ENCODE peak calls at places on chromosomes 2 and 18, in five cellular contexts. F is endothelial cell of umbilical vein, Y is GM23248, U is fibroblast of lung, B is HepG2. V is an unnamed sample.
A peak's percentile ranks its signal among the peaks of the same experiment; 100 is the strongest.

GRCh38 chr2:180647206-180647605 is 333.2 kb upstream of the UBE2E3 start:
- DNase-seq in B (no peak), F (no peak), Y (peak; percentile 10), U (no peak), V (no peak)

GRCh38 chr2:58925676-58926081 is 684.6 kb upstream of the FANCL start:
- DNase-seq in U (peak; percentile 25), Y (peak; percentile 90), B (no peak), F (no peak), V (no peak)

GRCh38 chr2:230137902-230138539 is 69.3 kb upstream of the SLC16A14 start:
- DNase-seq in F (no peak), Y (no peak), B (peak; percentile 17), U (no peak), V (no peak)

GRCh38 chr2:65397122-65397521 is 35.3 kb downstream of the SPRED2 start:
- DNase-seq in B (no peak), F (no peak), Y (peak; percentile 62), U (peak; percentile 46), V (no peak)

GRCh38 chr2:235097196-235097895 is 145.5 kb downstream of the SH3BP4 start:
- DNase-seq in Y (no peak), U (no peak), B (no peak), F (no peak), V (no peak)

GRCh38 chr2:120397362-120397811 is 51.5 kb downstream of the INHBB start:
- DNase-seq in B (peak; percentile 74), F (no peak), Y (peak; percentile 63), U (no peak), V (no peak)

GRCh38 chr18:43893001-43893637 is 615.8 kb upstream of the SYT4 start:
- DNase-seq in U (peak; percentile 94), Y (peak; percentile 96), B (no peak), F (peak; percentile 91), V (no peak)

GRCh38 chr18:57475408-57475807 is 40.2 kb downstream of the ONECUT2 start:
- DNase-seq in Y (no peak), U (no peak), F (no peak), B (no peak), V (no peak)

GRCh38 chr2:67215214-67215613 is 181.9 kb upstream of the ETAA1 start:
- DNase-seq in Y (peak; percentile 41), U (peak; percentile 89), F (peak; percentile 77), B (peak; percentile 35), V (no peak)

DNA sequence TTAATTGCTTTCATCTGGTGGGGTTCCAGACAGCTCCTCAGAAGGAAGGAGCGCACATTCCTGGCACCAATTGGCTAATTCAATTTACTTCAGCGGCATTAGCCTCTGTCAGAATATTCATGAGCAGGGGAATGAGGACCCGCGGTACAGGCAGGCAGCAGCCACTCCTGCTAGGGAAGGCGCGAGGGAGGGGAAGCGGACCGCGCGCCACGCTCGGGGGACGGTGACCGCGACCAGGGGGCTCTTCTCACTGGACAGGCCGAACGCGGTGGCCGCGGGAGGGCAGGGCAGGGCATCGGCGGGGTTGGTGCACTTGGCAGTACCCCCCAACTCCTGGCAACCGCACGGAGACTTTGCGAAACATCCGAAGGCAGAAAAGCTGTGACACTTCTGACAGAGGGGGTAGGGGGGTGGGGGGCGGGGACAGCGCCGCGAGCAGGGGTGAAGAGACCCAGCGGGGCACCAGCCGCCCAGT is at the start of gene CDH20:
- DNase-seq in B (no peak), U (no peak), Y (no peak), F (no peak), V (no peak)
- TF ChIP-seq EZH2 in B (no peak), U (no peak), Y (no peak), F (no peak), V (no peak)

GRCh38 chr2:134290363-134290762 is 36.5 kb downstream of the MGAT5 start:
- DNase-seq in B (no peak), Y (no peak), U (no peak), F (no peak), V (no peak)
- H3K9ac ChIP-seq in B (no peak overlapping the region), Y (no peak overlapping the region), U (no peak overlapping the region), F (no peak overlapping the region), V (no peak overlapping the region)

GRCh38 chr2:132009874-132010521 is 151.8 kb downstream of the ANKRD30BL start:
- DNase-seq in Y (peak; percentile 34), B (no peak), U (no peak), F (no peak), V (no peak)
- TF ChIP-seq EZH2 in Y (peak; percentile 48), B (peak; percentile 92), U (peak; percentile 26), F (peak; percentile 72), V (peak; percentile 57)

GRCh38 chr2:172698041-172698863 is 37.4 kb upstream of the RAPGEF4 start:
- DNase-seq in F (peak; percentile 74), Y (peak; percentile 89), U (peak; percentile 89), B (no peak), V (no peak)
- H3K9ac ChIP-seq in F (no peak overlapping the region), Y (no peak overlapping the region), U (no peak overlapping the region), B (no peak overlapping the region), V (no peak overlapping the region)

DNA sequence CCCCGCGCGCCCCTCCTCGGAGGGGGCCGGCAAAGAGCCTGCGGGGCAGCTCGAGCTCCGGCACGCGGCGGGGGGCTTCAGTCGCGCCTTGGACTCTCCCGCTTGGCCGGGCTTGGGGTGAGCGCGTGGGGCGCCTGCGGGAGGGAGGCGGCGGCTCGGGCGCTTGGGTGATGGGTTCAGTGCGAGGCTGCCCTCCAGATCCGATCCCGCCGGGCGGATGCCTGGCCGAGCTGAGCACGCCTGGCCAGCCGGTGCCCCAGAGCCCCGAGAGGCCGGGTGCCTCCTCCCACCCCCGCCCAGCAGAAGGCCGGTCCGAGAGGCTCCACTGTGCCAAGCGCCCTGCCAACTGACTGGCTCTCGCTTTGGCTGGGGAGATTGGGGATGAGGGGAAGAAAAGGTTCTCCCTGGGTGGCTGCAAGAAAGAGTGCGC is 276 bp upstream of the NXPH2 start:
- DNase-seq in Y (no peak), U (no peak), B (no peak), F (no peak), V (no peak)
- TF ChIP-seq EZH2 in Y (no peak), U (no peak), B (no peak), F (no peak), V (no peak)

GRCh38 chr2:74779587-74780135 is 54.3 kb upstream of the HK2 start:
- DNase-seq in U (no peak), B (no peak), F (no peak), Y (no peak), V (no peak)

GRCh38 chr2:74777161-74777900 is 56.6 kb upstream of the HK2 start:
- DNase-seq in F (no peak), Y (no peak), U (no peak), B (no peak), V (no peak)

GRCh38 chr2:74778381-74779371 is 55.3 kb upstream of the HK2 start:
- DNase-seq in Y (peak; percentile 33), F (no peak), B (peak; percentile 74), U (no peak), V (peak; percentile 20)
- H3K9ac ChIP-seq in Y (no peak overlapping the region), F (no peak overlapping the region), B (peak overlapping the region; percentile 63), U (no peak overlapping the region), V (no peak overlapping the region)

GRCh38 chr2:72917875-72918660 is 749 bp downstream of the EMX1 start:
- DNase-seq in Y (no peak), U (no peak), F (no peak), B (no peak), V (no peak)
- TF ChIP-seq EZH2 in Y (peak; percentile 98), U (no peak), F (peak; percentile 100), B (peak; percentile 57), V (peak; percentile 73)

DNA sequence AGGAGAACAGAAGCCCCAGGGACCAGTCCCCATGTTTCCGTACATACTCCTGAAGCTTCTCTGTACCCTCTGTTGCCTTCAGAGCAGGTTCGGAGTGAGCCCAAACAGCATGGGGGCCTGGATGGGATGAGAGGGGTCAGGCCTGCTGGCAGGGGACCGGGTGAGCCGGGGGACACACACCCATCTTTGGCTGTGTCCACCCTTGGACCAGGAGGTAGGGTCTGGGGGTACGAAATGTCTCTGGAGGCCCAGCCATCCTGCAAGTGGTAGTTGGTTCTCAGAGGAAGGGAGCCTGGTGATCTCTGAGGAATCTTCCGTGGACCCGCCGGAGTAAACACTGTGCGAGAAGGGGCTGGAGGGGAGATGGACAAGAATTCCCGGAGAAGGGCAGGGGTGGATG is 15.3 kb downstream of the FBLN7 start:
- DNase-seq in U (no peak), F (no peak), Y (no peak), B (no peak), V (no peak)
- H3K9ac ChIP-seq in U (no peak overlapping the region), F (no peak overlapping the region), Y (no peak overlapping the region), B (no peak overlapping the region), V (no peak overlapping the region)

DNA sequence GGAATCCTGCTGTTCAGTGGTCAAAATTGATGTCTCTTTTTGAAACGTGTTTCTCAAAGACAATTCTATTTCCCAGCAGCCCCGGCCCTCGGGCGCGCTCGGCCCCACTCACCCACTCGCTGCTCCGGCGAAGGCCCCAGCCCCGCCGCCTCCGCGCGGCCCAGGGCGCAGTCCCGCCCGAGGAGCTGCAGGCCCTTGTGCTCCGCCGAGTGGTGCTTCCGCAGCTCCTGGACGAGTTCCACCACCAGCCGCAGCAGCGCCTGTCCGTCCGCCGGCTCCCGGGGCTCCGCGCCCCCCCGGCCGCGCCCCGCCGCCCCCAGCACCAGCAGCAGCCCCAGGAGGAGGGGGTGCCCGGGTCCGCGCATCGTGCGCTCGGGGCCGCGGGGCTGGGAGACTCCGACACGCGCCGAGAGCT is 413 bp downstream of the ALKAL2 start:
- DNase-seq in F (peak; percentile 10), B (no peak), U (peak; percentile 48), Y (peak; percentile 42), V (no peak)
- TF ChIP-seq EZH2 in F (no peak), B (no peak), U (no peak), Y (peak; percentile 67), V (no peak)

DNA sequence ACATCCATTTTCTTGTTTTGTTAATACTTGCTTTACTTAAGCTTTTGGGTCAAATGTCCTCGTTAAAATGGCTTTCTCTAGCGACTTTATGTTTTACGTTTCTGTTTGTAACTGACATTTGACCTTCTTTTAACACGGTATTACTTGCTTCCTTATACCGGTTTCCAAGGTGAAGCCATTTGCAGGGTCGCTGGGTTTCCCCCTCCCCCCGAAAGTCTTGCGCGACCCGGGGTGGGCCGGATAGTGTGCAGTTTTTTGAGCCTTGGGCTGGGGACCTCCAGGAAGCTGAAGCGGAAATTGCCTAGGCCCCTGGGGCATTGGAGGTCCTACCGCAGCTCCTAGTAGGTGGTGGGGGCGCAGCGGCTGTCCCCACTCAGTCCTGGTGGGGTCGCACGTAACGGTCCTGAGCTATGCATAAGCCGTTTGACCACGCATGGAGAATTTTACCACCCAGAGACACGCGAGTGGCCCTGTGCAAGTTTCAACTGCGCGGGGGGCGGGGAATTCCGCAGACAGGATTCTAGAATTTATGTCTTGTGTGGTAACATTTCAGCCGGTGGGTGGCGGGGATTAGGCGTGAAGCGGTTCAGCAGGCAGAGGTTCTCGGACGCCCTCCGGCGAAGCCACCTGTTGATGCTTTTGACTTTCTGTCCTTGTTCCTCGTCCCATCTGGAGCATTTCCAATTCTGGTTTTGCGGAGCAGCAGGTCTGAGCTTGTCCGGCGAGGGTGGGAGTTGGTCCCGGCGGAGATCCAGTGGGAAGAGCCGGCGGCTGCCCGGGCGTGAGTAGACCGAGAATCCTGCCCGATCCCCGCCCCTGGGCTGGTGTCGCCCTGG is 2.4 kb downstream of the CFLAR start:
- DNase-seq in U (peak; percentile 77), F (peak; percentile 90), B (peak; percentile 88), Y (peak; percentile 91), V (no peak)
- H3K9ac ChIP-seq in U (peak overlapping the region; percentile 64), F (peak overlapping the region; percentile 95), B (peak overlapping the region; percentile 94), Y (peak overlapping the region; percentile 97), V (peak overlapping the region; percentile 94)